ENCODE peak calls at places on chromosomes 16 and 17, in five cellular contexts. N, E, K, Z and L are unnamed samples.

GRCh38 chr17:30605027-30605426 is 127.8 kb downstream of the GOSR1 start:
- DNase-seq in K (no peak), N (no peak), Z (no peak), E (no peak), L (no peak)

GRCh38 chr17:3740611-3741073 is 16.9 kb downstream of the HASPIN start:
- DNase-seq in N (no peak), E (no peak), Z (peak), K (no peak), L (no peak)

GRCh38 chr17:76182016-76182764 is 41.1 kb upstream of the FOXJ1 start:
- DNase-seq in N (peak), E (peak), K (peak), Z (peak), L (peak)

GRCh38 chr17:752620-753219 is 656 bp upstream of the GEMIN4 start:
- DNase-seq in N (peak), Z (peak), E (peak), K (peak), L (peak)

GRCh38 chr16:66713076-66713475 is 16.5 kb upstream of the CMTM4 start:
- DNase-seq in K (no peak), E (peak), Z (no peak), N (no peak), L (no peak)

GRCh38 chr16:62249069-62249468 is 212.8 kb upstream of the CDH8 start:
- DNase-seq in Z (no peak), K (no peak), N (no peak), E (no peak), L (no peak)

GRCh38 chr16:88392616-88393015 is 9.9 kb downstream of the ZNF469 start:
- DNase-seq in Z (no peak), K (no peak), N (no peak), E (no peak), L (no peak)

GRCh38 chr17:41392278-41392677 is 5.1 kb downstream of the KRT31 start:
- DNase-seq in Z (no peak), K (no peak), N (no peak), E (no peak), L (no peak)

GRCh38 chr16:28556914-28557320 is 3.2 kb downstream of the SGF29 start:
- DNase-seq in E (no peak), Z (no peak), N (no peak), K (no peak), L (no peak)

GRCh38 chr16:23962001-23962400 is 126.2 kb downstream of the PRKCB start:
- DNase-seq in N (no peak), Z (no peak), K (no peak), E (no peak), L (no peak)

GRCh38 chr16:75254359-75254837 is 3.0 kb upstream of the BCAR1 start:
- DNase-seq in N (peak), E (peak), K (peak), Z (peak), L (no peak)

GRCh38 chr17:81489012-81489968 is 23.3 kb downstream of the ACTG1 start:
- DNase-seq in E (no peak), Z (no peak), N (no peak), K (no peak), L (no peak)

GRCh38 chr16:86653289-86654006 is 75.1 kb downstream of the FOXL1 start:
- DNase-seq in K (no peak), E (no peak), Z (no peak), N (no peak), L (no peak)

GRCh38 chr16:55454861-55455260 is 24.1 kb upstream of the MMP2 start:
- DNase-seq in N (no peak), Z (no peak), E (no peak), K (no peak), L (no peak)

GRCh38 chr17:2964831-2965230 is 98.6 kb downstream of the OR1D5 start:
- DNase-seq in K (no peak), E (no peak), N (no peak), Z (no peak), L (no peak)

GRCh38 chr17:21275047-21275578 is 9.4 kb upstream of the MAP2K3 start:
- DNase-seq in Z (no peak), N (no peak), E (no peak), K (no peak), L (no peak)

GRCh38 chr17:46898364-46898763 is 24.6 kb upstream of the GOSR2 start:
- DNase-seq in N (no peak), K (no peak), E (no peak), Z (no peak), L (no peak)

GRCh38 chr16:57245472-57246113 is 534 bp downstream of the ARL2BP start:
- DNase-seq in N (no peak), Z (peak), K (no peak), E (peak), L (no peak)

GRCh38 chr16:86285938-86286921 is 224.1 kb upstream of the FOXF1 start:
- DNase-seq in E (peak), Z (no peak), K (no peak), N (no peak), L (no peak)

GRCh38 chr16:79409970-79410369 is 190.6 kb downstream of the MAF start:
- DNase-seq in N (no peak), K (no peak), Z (no peak), E (no peak), L (no peak)

GRCh38 chr17:2893422-2893914 is 97.2 kb downstream of the RAP1GAP2 start:
- DNase-seq in E (no peak), K (no peak), Z (peak), N (no peak), L (no peak)

GRCh38 chr17:3818786-3819185 is 17.8 kb upstream of the ITGAE start:
- DNase-seq in Z (no peak), N (no peak), E (no peak), K (no peak), L (no peak)

GRCh38 chr17:42180411-42180921 is 476 bp downstream of the KCNH4 start:
- DNase-seq in K (no peak), Z (no peak), E (no peak), N (no peak), L (no peak)

GRCh38 chr16:61500851-61501250 is 535.4 kb downstream of the CDH8 start:
- DNase-seq in K (no peak), Z (no peak), N (no peak), E (no peak), L (no peak)

GRCh38 chr16:72309001-72309400 is 137.0 kb upstream of the PMFBP1 start:
- DNase-seq in K (no peak), Z (no peak), E (no peak), N (no peak), L (no peak)

GRCh38 chr17:8186787-8187516 is 3.0 kb downstream of the BORCS6 start:
- DNase-seq in N (peak), Z (peak), K (peak), E (peak), L (peak)
- TF ChIP-seq EP300 in N (no peak), Z (no peak), K (no peak), E (no peak), L (no peak)

GRCh38 chr16:2194852-2195315 is 1.5 kb downstream of the CASKIN1 start:
- DNase-seq in E (no peak), Z (peak), N (no peak), K (peak), L (no peak)
- TF ChIP-seq CTCF in E (peak), Z (peak), N (peak), K (peak), L (no peak)

DNA sequence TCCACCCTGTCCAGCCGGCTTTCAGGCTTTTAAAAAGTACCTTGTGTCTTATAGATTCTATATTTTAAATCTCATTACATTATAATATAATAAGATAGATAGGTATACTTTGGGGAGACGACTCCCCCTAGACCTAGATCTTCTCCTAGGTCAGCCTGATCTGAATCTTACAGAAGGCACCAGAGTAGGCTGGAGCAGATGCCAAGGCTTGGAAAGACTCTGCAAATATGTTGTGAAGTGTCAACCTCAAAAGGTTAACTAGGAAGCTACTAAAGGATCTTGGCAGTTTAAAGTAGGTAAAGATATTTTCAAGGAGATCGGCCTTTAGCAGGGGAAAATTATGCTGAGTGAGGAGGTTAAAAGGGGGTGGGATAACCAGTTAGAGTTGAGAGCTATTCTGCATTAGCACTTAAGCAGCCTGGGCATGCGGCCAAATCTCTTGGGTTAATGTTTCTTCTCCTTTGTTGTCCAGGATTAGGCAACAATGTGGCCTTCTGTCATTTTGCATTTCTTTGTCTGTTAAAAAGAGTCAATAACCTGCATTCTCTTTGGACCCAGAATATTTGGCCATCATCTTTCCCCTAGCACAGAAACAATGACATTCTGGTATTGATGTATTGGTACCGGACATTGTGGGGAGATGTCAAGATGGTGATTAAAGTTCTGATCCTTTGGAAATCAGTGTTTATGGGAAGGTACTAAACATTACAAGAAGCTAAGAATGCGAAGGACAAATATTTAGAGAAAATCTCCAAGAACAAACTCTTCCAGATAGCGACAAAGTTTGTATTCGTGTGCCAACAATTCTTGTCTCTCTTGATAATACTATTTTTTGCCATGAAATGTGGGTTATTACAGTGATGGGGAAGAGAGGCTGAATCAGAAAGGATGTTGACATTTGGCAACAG is 51.2 kb upstream of the DHX40 start:
- DNase-seq in E (peak), K (peak), Z (peak), N (peak), L (peak)
- H3K27ac ChIP-seq in E (no peak), K (no peak), Z (no peak), N (no peak), L (no peak)

DNA sequence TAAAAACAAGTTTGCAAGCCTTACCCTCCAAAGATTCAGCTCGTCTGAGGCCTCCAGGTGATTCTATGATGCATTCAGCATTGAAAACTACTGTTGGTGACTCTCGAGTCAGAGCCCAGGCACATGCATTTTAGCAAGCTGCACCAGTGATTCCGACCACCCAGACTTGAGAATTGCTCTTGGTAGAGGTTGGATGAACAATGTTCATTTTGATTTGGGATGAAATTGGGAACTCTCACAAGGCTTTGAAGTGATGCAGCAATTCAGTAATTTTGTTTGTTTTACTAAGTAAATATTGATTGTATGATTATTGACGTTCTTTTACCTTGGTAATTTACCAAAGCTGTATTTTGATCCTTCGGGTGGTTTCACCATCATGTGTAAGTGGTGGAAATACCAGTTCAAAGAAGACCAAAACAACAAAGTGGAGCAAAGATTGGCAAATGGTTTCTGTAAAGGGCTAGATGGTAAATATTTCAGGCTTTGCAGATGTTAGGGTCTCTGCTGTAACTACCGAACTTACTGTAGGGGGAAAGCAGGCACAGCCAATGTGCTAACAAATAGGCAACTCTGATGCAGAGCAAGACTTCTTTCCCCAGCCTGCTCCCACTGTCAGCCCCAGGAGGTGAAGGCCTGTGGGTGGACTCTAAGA is 11.8 kb downstream of the ALDH3A2 start:
- DNase-seq in K (no peak), Z (no peak), E (no peak), N (no peak), L (no peak)
- TF ChIP-seq EP300 in K (no peak), Z (no peak), E (no peak), N (no peak), L (no peak)

GRCh38 chr16:17965131-17965530 is 371.4 kb downstream of the NPIPA8 start:
- DNase-seq in Z (no peak), E (no peak), K (no peak), N (no peak), L (no peak)

GRCh38 chr16:17972460-17972943 is 364.0 kb downstream of the NPIPA8 start:
- DNase-seq in Z (no peak), K (no peak), N (peak), E (no peak), L (no peak)

GRCh38 chr16:17970366-17970765 is 366.2 kb downstream of the NPIPA8 start:
- DNase-seq in Z (no peak), E (no peak), K (no peak), N (no peak), L (no peak)

GRCh38 chr16:17970816-17971291 is 365.7 kb downstream of the NPIPA8 start:
- DNase-seq in N (no peak), Z (no peak), E (no peak), K (no peak), L (no peak)
- TF ChIP-seq CTCF in N (peak), Z (peak), E (no peak), K (no peak), L (no peak)

DNA sequence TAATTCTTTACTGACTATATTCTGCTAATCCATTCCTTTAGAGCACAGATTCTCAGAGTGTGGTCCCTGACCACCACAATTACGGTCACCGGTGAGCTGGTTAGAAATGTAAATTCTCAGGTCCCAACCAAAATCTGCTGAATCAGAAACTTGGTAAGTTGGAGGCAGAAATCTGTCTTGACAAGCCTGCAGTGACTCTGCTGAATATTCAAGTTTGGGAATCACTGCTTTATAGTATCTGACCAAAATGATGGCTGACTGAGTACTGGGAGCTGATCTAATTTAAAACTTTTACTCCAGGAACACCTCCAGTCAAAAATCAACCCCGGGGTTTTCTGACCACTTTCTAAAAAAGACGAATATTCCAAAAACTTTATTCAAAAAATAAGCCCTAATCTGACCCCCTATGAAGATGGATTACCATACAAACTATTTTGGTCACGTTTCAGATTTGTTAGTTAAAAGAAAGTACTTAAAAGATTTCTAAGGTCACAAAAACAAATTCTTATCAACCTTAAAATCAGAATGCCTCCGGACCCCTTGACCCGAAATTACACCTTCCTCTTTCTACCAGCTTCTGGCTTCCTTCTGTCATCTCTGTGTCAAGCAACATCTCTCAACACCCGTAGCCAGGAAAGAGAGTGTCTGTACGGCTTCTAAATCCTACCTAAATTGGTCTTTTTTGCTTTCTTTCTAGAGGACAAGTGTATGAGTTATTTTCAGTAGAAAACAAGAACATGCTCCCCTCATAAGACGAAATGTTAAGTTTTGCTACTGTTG is 38.6 kb downstream of the CREBBP start:
- DNase-seq in N (no peak), E (no peak), K (no peak), Z (no peak), L (no peak)
- H3K27ac ChIP-seq in N (no peak), E (no peak), K (no peak), Z (no peak), L (no peak)

DNA sequence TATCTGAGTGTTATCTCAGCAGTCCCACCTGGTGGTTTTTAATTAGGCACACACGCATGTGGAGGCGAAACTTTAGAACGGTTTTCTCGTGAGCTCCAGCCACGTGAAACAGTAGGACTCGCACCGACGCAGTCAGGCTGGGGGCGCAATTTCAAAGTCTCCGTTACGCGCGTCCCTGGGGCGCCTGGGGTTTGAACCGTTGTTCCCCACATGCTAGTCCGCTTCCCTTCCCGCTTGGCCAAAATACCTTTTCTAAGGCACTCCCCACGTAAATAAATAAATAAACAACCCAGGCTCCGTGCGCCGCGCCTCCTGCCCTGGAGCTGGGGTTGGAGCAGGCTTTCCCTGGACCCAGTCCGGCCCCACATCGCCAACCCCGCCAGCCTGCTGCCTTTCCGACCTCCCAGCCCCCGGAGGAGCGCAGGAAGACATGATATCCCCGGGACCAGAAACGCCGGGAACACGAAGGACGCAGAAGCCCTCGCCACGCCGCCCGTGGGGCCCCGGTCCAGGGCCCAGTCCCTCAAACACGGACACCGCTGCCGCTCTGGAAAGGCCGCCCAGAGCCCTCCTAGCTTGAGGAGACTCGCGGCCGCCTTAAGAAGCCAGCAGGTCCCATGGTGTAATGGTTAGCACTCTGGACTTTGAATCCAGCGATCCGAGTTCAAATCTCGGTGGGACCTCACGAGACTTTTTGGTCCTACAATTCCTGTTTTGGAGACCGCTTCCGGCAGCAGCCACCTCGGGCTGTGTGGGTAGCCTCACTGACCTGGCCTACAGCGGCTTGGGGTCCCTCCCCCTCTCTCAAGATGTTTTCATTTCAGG is 18.2 kb downstream of the GNGT2 start:
- DNase-seq in E (peak), N (peak), K (peak), Z (peak), L (peak)
- TF ChIP-seq EP300 in E (no peak), N (no peak), K (peak), Z (no peak), L (no peak)

GRCh38 chr17:7992924-7993323 is 9.5 kb upstream of the GUCY2D start:
- DNase-seq in Z (no peak), N (no peak), E (peak), K (peak), L (no peak)

GRCh38 chr17:7992516-7992915 is 9.9 kb upstream of the GUCY2D start:
- DNase-seq in E (peak), N (no peak), Z (no peak), K (no peak), L (no peak)

GRCh38 chr17:8001976-8002645 is at the start of gene GUCY2D:
- DNase-seq in E (no peak), Z (peak), K (no peak), N (no peak), L (no peak)

GRCh38 chr17:7993972-7994589 is 8.3 kb upstream of the GUCY2D start:
- DNase-seq in E (peak), K (no peak), Z (no peak), N (no peak), L (no peak)

DNA sequence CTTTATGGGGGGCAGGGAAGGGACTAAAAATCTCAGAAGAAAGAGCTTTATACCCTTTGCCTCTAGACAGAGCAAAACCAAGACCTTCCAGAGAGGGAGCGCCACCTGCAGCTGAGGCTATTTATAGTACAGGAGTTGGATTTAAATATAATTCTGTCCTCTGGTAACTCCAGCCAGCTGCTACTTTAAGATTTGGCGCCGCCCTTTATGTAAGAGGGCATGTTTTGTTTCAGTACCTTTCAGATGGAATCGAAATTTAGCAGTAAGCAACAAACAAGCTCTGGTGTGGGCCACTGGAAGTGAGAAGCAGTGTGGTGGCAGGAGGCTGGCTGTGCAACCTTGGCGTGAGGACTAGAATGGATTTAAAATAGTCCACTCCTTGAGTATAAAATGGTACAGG is 5.2 kb upstream of the GUCY2D start:
- DNase-seq in E (peak), Z (peak), K (peak), N (no peak), L (no peak)
- TF ChIP-seq CTCF in E (peak), Z (no peak), K (peak), N (no peak), L (no peak)